ENCODE peak calls at places on chromosomes 6 and 20, in five cellular contexts. N, L, Y, Z and E are unnamed samples.

GRCh38 chr20:46434597-46434996 is 28.2 kb upstream of the ELMO2 start:
- DNase-seq in N (no peak), L (no peak), Y (no peak), Z (no peak), E (no peak)

GRCh38 chr20:25254986-25255680 is 7.2 kb downstream of the PYGB start:
- DNase-seq in N (peak; percentile 59), L (no peak), Y (no peak), Z (peak; percentile 16), E (peak; percentile 61)

GRCh38 chr6:36925809-36926208 is 28.7 kb upstream of the PI16 start:
- DNase-seq in N (no peak), L (no peak), Y (no peak), Z (no peak), E (no peak)

GRCh38 chr6:3742426-3743344 is 8.8 kb downstream of the PXDC1 start:
- DNase-seq in N (peak; percentile 91), L (peak; percentile 63), Y (peak; percentile 79), Z (peak; percentile 86), E (peak; percentile 76)

GRCh38 chr6:134299236-134299635 is 18.7 kb downstream of the SGK1 start:
- DNase-seq in N (no peak), L (peak; percentile 82), Y (no peak), Z (no peak), E (no peak)

GRCh38 chr6:44432726-44433125 is 45.2 kb downstream of the CDC5L start:
- DNase-seq in N (no peak), L (no peak), Y (no peak), Z (no peak), E (no peak)

GRCh38 chr6:113856011-113856551 is 1.1 kb upstream of the MARCKS start:
- DNase-seq in N (peak; percentile 22), L (peak; percentile 54), Y (no peak), Z (peak; percentile 54), E (peak; percentile 20)

GRCh38 chr6:108107102-108107501 is 32.6 kb upstream of the OSTM1 start:
- DNase-seq in N (no peak), L (no peak), Y (no peak), Z (no peak), E (no peak)

GRCh38 chr6:105817370-105817769 is 268.8 kb upstream of the PRDM1 start:
- DNase-seq in N (no peak), L (no peak), Y (no peak), Z (no peak), E (no peak)

GRCh38 chr20:41347523-41348429 is 7.2 kb downstream of the LPIN3 start:
- DNase-seq in N (no peak), L (no peak), Y (no peak), Z (no peak), E (no peak)

GRCh38 chr20:2696646-2697045 is 4.1 kb downstream of the EBF4 start:
- DNase-seq in N (no peak), L (no peak), Y (peak; percentile 25), Z (no peak), E (no peak)

GRCh38 chr6:109660526-109660925 is 30.5 kb downstream of the AK9 start:
- DNase-seq in N (no peak), L (no peak), Y (no peak), Z (no peak), E (no peak)

GRCh38 chr6:16929814-16930213 is 168.6 kb upstream of the ATXN1 start:
- DNase-seq in N (no peak), L (peak; percentile 53), Y (peak; percentile 69), Z (no peak), E (no peak)

GRCh38 chr6:44001318-44001868 is 125.9 kb downstream of the MRPL14 start:
- DNase-seq in N (no peak), L (no peak), Y (no peak), Z (peak; percentile 34), E (no peak)

GRCh38 chr6:155404937-155405336 is 50.7 kb downstream of the NOX3 start:
- DNase-seq in N (no peak), L (no peak), Y (no peak), Z (no peak), E (no peak)

GRCh38 chr20:61965606-61966491 is 99.8 kb downstream of the TAF4 start:
- DNase-seq in N (no peak), L (no peak), Y (no peak), Z (no peak), E (no peak)

GRCh38 chr6:78598966-78599365 is 268.4 kb upstream of the IRAK1BP1 start:
- DNase-seq in N (no peak), L (peak; percentile 91), Y (peak; percentile 88), Z (no peak), E (no peak)

GRCh38 chr6:33776764-33777163 is 12.2 kb downstream of the LEMD2 start:
- DNase-seq in N (no peak), L (no peak), Y (no peak), Z (no peak), E (no peak)

GRCh38 chr20:7272512-7272911 is 505.0 kb downstream of the BMP2 start:
- DNase-seq in N (no peak), L (no peak), Y (no peak), Z (no peak), E (no peak)

GRCh38 chr6:45959534-45960195 is 56.0 kb downstream of the CLIC5 start:
- DNase-seq in N (no peak), L (no peak), Y (no peak), Z (peak; percentile 85), E (no peak)

GRCh38 chr20:1671891-1672669 is 14.5 kb upstream of the SIRPG start:
- DNase-seq in N (no peak), L (no peak), Y (no peak), Z (no peak), E (no peak)

GRCh38 chr6:87092435-87092834 is 2.5 kb downstream of the CGA start:
- DNase-seq in N (no peak), L (no peak), Y (no peak), Z (no peak), E (no peak)

GRCh38 chr6:38212579-38212978 is 393.1 kb downstream of the ZFAND3 start:
- DNase-seq in N (no peak), L (no peak), Y (no peak), Z (peak; percentile 10), E (no peak)

GRCh38 chr20:4153251-4153650 is 137.9 kb upstream of the RNF24 start:
- DNase-seq in N (no peak), L (no peak), Y (no peak), Z (no peak), E (no peak)

GRCh38 chr6:24099181-24099580 is 26.8 kb upstream of the NRSN1 start:
- DNase-seq in N (no peak), L (no peak), Y (no peak), Z (no peak), E (no peak)

GRCh38 chr6:105831321-105831720 is 254.8 kb upstream of the PRDM1 start:
- DNase-seq in N (no peak), L (no peak), Y (no peak), Z (no peak), E (no peak)

GRCh38 chr20:34410331-34410730 is 47.3 kb downstream of the ITCH start:
- DNase-seq in N (no peak), L (no peak), Y (no peak), Z (no peak), E (no peak)
- H3K27ac ChIP-seq in N (no peak overlapping the region), L (no peak overlapping the region), Y (no peak overlapping the region), Z (no peak overlapping the region), E (no peak overlapping the region)

DNA sequence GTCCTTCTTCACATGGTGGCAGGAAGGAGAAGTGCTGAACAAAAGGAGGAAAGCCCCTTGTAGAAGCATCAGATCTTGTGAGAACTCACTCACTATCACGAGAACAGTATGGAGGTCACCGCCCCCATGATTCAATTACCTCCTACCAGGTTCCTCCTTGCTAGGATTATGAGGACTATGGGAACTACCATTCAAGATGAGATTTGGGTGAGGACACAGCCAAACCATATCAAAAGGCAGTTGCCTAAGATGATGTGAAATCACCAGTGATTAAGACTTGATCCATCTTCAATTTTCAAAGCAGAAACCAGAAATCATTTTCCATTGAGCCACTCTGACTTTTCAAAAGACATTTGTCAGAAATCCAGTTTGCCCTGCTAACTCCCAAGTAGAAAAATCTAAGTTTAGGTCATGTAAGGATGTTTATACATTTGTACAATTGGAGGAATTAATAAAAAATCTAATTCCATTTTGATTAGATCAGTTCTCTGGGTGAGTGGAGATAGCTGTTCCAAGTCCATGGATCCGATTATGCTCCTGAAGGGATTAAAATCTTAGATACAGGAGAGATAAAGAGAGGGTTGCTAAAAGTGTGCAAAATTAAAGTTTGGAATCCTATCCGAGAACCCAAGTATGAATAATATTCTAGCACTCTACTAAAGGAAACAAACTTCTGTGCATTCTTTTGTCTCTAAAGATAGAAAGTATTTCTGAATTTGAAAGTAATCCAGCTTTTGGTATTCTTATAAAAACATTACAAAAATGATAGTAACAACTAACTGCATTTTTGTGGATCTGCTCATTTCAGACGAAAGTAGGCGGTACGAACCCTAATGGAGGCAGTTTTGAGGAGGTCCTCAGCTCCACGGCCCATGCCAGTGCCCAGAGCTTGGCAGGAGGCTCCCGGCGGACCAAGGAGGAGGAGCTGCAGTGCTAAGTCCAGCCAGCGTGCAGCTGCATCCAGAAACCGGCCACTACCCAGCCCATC is 39.4 kb downstream of the HDDC2 start:
- DNase-seq in N (no peak), L (peak; percentile 74), Y (peak; percentile 75), Z (no peak), E (no peak)
- H3K27ac ChIP-seq in N (no peak overlapping the region), L (peak overlapping the region; percentile 74), Y (peak overlapping the region; percentile 94), Z (no peak overlapping the region), E (no peak overlapping the region)

GRCh38 chr20:36604952-36605308 is 649 bp upstream of the RAB5IF start:
- DNase-seq in N (peak; percentile 28), L (no peak), Y (no peak), Z (no peak), E (no peak)

GRCh38 chr20:36605309-36606170 is at the start of gene RAB5IF:
- DNase-seq in N (peak; percentile 100), L (peak; percentile 96), Y (peak; percentile 99), Z (peak; percentile 99), E (peak; percentile 99)

GRCh38 chr20:36606171-36607116 is 865 bp downstream of the RAB5IF start:
- DNase-seq in N (no peak), L (peak; percentile 13), Y (no peak), Z (no peak), E (no peak)

GRCh38 chr20:36611625-36612024 is 6.0 kb downstream of the RAB5IF start:
- DNase-seq in N (no peak), L (no peak), Y (no peak), Z (no peak), E (no peak)

GRCh38 chr20:36607586-36608387 is 2.2 kb downstream of the RAB5IF start:
- DNase-seq in N (no peak), L (no peak), Y (no peak), Z (no peak), E (no peak)
- H3K27ac ChIP-seq in N (no peak overlapping the region), L (no peak overlapping the region), Y (no peak overlapping the region), Z (no peak overlapping the region), E (no peak overlapping the region)

DNA sequence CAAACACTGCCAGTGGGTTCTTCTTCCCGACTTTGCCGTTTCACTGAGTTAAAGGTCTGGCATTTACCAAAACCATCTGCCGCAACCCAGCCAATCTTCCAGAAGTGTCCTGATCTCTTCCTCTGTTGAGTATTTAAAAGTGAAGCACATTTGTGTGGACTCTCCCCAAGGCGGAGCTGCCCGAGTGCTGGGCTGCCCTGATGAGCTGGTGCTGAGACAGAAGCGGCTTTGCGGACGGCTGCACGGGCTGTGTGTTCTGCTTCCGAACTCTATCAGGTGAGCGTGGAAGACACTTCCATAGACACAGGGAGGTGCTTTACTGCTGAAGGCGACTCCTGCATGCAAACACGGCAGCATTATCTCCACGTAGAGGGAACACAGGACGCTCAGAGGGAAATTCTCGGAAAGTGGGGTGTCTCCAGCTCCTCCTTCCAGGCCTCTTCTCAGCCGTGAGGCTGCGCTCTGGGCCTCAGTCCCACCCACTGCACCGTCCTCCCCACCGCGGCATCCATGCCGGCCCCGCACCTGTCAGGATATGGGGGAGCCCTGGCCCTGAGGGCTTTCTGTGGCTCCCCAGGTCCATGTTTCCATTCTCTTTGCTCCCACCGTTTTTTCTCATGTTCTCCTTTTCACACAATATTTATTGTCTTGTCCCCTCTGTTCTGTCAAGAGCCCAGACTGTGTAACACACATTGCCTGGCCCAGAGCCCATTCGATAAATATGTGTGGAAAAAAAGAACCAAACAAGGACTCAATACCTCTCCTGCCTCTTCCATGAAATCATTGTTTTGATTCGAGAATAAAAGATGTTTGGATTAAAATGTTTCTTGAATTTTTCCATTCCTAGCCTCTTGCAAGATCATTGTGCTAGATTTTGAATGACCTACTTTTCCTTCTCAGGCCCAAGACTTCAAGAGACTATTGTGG is 205.1 kb downstream of the DLL1 start:
- DNase-seq in N (no peak), L (no peak), Y (peak; percentile 27), Z (no peak), E (no peak)
- H3K27ac ChIP-seq in N (no peak overlapping the region), L (no peak overlapping the region), Y (no peak overlapping the region), Z (no peak overlapping the region), E (no peak overlapping the region)